ENCODE peak calls at places on chromosomes 12 and 14, in eight cellular contexts. One of them, this sample, is unnamed. For H3K27me3, the result is how much of the 10 kb centered on the place peaks cover.

GRCh38 chr14:76955575-76956252 is 72.8 kb downstream of the IRF2BPL start:
- DNase-seq in colonic mucosa: peak
- DNase-seq in sigmoid colon: no peak
- DNase-seq in testis: no peak
- DNase-seq in mammary epithelial cell: peak
- DNase-seq in CD8-positive, alpha-beta T cell: peak
- DNase-seq in IMR-90: peak
- DNase-seq in PC-3: peak
- DNase-seq in this sample: peak

GRCh38 chr12:452667-453210 is 7.0 kb upstream of the B4GALNT3 start:
- DNase-seq in colonic mucosa: peak
- DNase-seq in sigmoid colon: no peak
- DNase-seq in testis: peak
- DNase-seq in mammary epithelial cell: no peak
- DNase-seq in CD8-positive, alpha-beta T cell: peak
- DNase-seq in IMR-90: no peak
- DNase-seq in PC-3: no peak
- DNase-seq in this sample: no peak

GRCh38 chr14:103395245-103395644 is 10.0 kb downstream of the MARK3 start:
- DNase-seq in colonic mucosa: no peak
- DNase-seq in sigmoid colon: no peak
- DNase-seq in testis: no peak
- DNase-seq in mammary epithelial cell: no peak
- DNase-seq in CD8-positive, alpha-beta T cell: no peak
- DNase-seq in IMR-90: peak
- DNase-seq in PC-3: peak
- DNase-seq in this sample: no peak

GRCh38 chr12:26701604-26702215 is 131.3 kb downstream of the ITPR2 start:
- DNase-seq in colonic mucosa: no peak
- DNase-seq in sigmoid colon: no peak
- DNase-seq in testis: no peak
- DNase-seq in mammary epithelial cell: peak
- DNase-seq in CD8-positive, alpha-beta T cell: no peak
- DNase-seq in IMR-90: peak
- DNase-seq in PC-3: peak
- DNase-seq in this sample: no peak

GRCh38 chr12:109654357-109654756 is 59.3 kb upstream of the FAM222A start:
- DNase-seq in colonic mucosa: no peak
- DNase-seq in sigmoid colon: no peak
- DNase-seq in testis: no peak
- DNase-seq in mammary epithelial cell: no peak
- DNase-seq in CD8-positive, alpha-beta T cell: no peak
- DNase-seq in IMR-90: no peak
- DNase-seq in PC-3: no peak
- DNase-seq in this sample: no peak

GRCh38 chr14:100786131-100786530 is 39.8 kb upstream of the MEG3 start:
- DNase-seq in colonic mucosa: no peak
- DNase-seq in sigmoid colon: no peak
- DNase-seq in testis: no peak
- DNase-seq in mammary epithelial cell: no peak
- DNase-seq in CD8-positive, alpha-beta T cell: no peak
- DNase-seq in IMR-90: no peak
- DNase-seq in PC-3: no peak
- DNase-seq in this sample: peak

GRCh38 chr14:90500665-90501370 is 104.0 kb downstream of the CALM1 start:
- DNase-seq in colonic mucosa: no peak
- DNase-seq in sigmoid colon: peak
- DNase-seq in testis: no peak
- DNase-seq in mammary epithelial cell: no peak
- DNase-seq in CD8-positive, alpha-beta T cell: no peak
- DNase-seq in IMR-90: no peak
- DNase-seq in PC-3: no peak
- DNase-seq in this sample: peak

GRCh38 chr12:102059343-102059742 is 2.4 kb downstream of the WASHC3 start:
- DNase-seq in colonic mucosa: no peak
- DNase-seq in sigmoid colon: no peak
- DNase-seq in testis: no peak
- DNase-seq in mammary epithelial cell: peak
- DNase-seq in CD8-positive, alpha-beta T cell: no peak
- DNase-seq in IMR-90: no peak
- DNase-seq in PC-3: peak
- DNase-seq in this sample: no peak

GRCh38 chr12:96880220-96880619 is 26.8 kb upstream of the NEDD1 start:
- DNase-seq in colonic mucosa: no peak
- DNase-seq in sigmoid colon: no peak
- DNase-seq in testis: no peak
- DNase-seq in mammary epithelial cell: no peak
- DNase-seq in CD8-positive, alpha-beta T cell: no peak
- DNase-seq in IMR-90: no peak
- DNase-seq in PC-3: no peak
- DNase-seq in this sample: no peak

GRCh38 chr14:101520621-101521305 is 40.5 kb upstream of the DIO3 start:
- DNase-seq in colonic mucosa: no peak
- DNase-seq in sigmoid colon: peak
- DNase-seq in testis: peak
- DNase-seq in mammary epithelial cell: no peak
- DNase-seq in CD8-positive, alpha-beta T cell: no peak
- DNase-seq in IMR-90: no peak
- DNase-seq in PC-3: no peak
- DNase-seq in this sample: no peak

GRCh38 chr14:91719839-91720238 is 12.0 kb downstream of the CATSPERB start:
- DNase-seq in colonic mucosa: no peak
- DNase-seq in sigmoid colon: no peak
- DNase-seq in testis: no peak
- DNase-seq in mammary epithelial cell: no peak
- DNase-seq in CD8-positive, alpha-beta T cell: no peak
- DNase-seq in IMR-90: no peak
- DNase-seq in PC-3: no peak
- DNase-seq in this sample: no peak

GRCh38 chr12:66662179-66662578 is 16.7 kb downstream of the GRIP1 start:
- DNase-seq in colonic mucosa: no peak
- DNase-seq in sigmoid colon: no peak
- DNase-seq in testis: no peak
- DNase-seq in mammary epithelial cell: peak
- DNase-seq in CD8-positive, alpha-beta T cell: no peak
- DNase-seq in IMR-90: no peak
- DNase-seq in PC-3: peak
- DNase-seq in this sample: no peak

GRCh38 chr12:80936353-80936641 is 1.4 kb downstream of the LIN7A start:
- DNase-seq in colonic mucosa: no peak
- DNase-seq in sigmoid colon: peak
- DNase-seq in testis: peak
- DNase-seq in mammary epithelial cell: no peak
- DNase-seq in CD8-positive, alpha-beta T cell: no peak
- DNase-seq in IMR-90: no peak
- DNase-seq in PC-3: no peak
- DNase-seq in this sample: peak

GRCh38 chr12:123006977-123007376 is 26.5 kb downstream of the ARL6IP4 start:
- DNase-seq in colonic mucosa: no peak
- DNase-seq in sigmoid colon: no peak
- DNase-seq in testis: no peak
- DNase-seq in mammary epithelial cell: no peak
- DNase-seq in CD8-positive, alpha-beta T cell: no peak
- DNase-seq in IMR-90: peak
- DNase-seq in PC-3: no peak
- DNase-seq in this sample: no peak

GRCh38 chr14:71448431-71449315 is 483.6 kb upstream of the RGS6 start:
- DNase-seq in colonic mucosa: no peak
- DNase-seq in sigmoid colon: no peak
- DNase-seq in testis: no peak
- DNase-seq in mammary epithelial cell: no peak
- DNase-seq in CD8-positive, alpha-beta T cell: no peak
- DNase-seq in IMR-90: no peak
- DNase-seq in PC-3: peak
- DNase-seq in this sample: no peak

GRCh38 chr12:92030618-92031017 is 115.0 kb downstream of the BTG1 start:
- DNase-seq in colonic mucosa: no peak
- DNase-seq in sigmoid colon: peak
- DNase-seq in testis: peak
- DNase-seq in mammary epithelial cell: peak
- DNase-seq in CD8-positive, alpha-beta T cell: peak
- DNase-seq in IMR-90: peak
- DNase-seq in PC-3: no peak
- DNase-seq in this sample: peak

GRCh38 chr12:27780612-27781408 is 774 bp upstream of the MANSC4 start:
- DNase-seq in colonic mucosa: peak
- DNase-seq in sigmoid colon: peak
- DNase-seq in testis: peak
- DNase-seq in mammary epithelial cell: peak
- DNase-seq in CD8-positive, alpha-beta T cell: no peak
- DNase-seq in IMR-90: peak
- DNase-seq in PC-3: peak
- DNase-seq in this sample: no peak

GRCh38 chr12:88996389-88996788 is 355.9 kb downstream of the DUSP6 start:
- DNase-seq in colonic mucosa: no peak
- DNase-seq in sigmoid colon: no peak
- DNase-seq in testis: no peak
- DNase-seq in mammary epithelial cell: no peak
- DNase-seq in CD8-positive, alpha-beta T cell: no peak
- DNase-seq in IMR-90: no peak
- DNase-seq in PC-3: peak
- DNase-seq in this sample: no peak

GRCh38 chr12:2693204-2693860 is 101.4 kb upstream of the FKBP4 start:
- DNase-seq in colonic mucosa: no peak
- DNase-seq in sigmoid colon: no peak
- DNase-seq in testis: no peak
- DNase-seq in mammary epithelial cell: no peak
- DNase-seq in CD8-positive, alpha-beta T cell: no peak
- DNase-seq in IMR-90: no peak
- DNase-seq in PC-3: no peak
- DNase-seq in this sample: no peak

GRCh38 chr14:67746927-67747326 is 45.2 kb downstream of the RDH12 start:
- DNase-seq in colonic mucosa: no peak
- DNase-seq in sigmoid colon: no peak
- DNase-seq in testis: no peak
- DNase-seq in mammary epithelial cell: no peak
- DNase-seq in CD8-positive, alpha-beta T cell: no peak
- DNase-seq in IMR-90: no peak
- DNase-seq in PC-3: no peak
- DNase-seq in this sample: no peak

GRCh38 chr14:105487986-105488777 is 1.5 kb downstream of the CRIP1 start:
- DNase-seq in colonic mucosa: peak
- DNase-seq in sigmoid colon: no peak
- DNase-seq in testis: no peak
- DNase-seq in mammary epithelial cell: no peak
- DNase-seq in CD8-positive, alpha-beta T cell: peak
- DNase-seq in IMR-90: no peak
- DNase-seq in PC-3: no peak
- DNase-seq in this sample: no peak
- TF ChIP-seq CTCF in colonic mucosa: no peak
- TF ChIP-seq CTCF in sigmoid colon: no peak
- TF ChIP-seq CTCF in testis: no peak
- TF ChIP-seq CTCF in mammary epithelial cell: no peak
- TF ChIP-seq CTCF in CD8-positive, alpha-beta T cell: no peak
- TF ChIP-seq CTCF in IMR-90: no peak
- TF ChIP-seq CTCF in PC-3: no peak
- TF ChIP-seq CTCF in this sample: no peak

DNA sequence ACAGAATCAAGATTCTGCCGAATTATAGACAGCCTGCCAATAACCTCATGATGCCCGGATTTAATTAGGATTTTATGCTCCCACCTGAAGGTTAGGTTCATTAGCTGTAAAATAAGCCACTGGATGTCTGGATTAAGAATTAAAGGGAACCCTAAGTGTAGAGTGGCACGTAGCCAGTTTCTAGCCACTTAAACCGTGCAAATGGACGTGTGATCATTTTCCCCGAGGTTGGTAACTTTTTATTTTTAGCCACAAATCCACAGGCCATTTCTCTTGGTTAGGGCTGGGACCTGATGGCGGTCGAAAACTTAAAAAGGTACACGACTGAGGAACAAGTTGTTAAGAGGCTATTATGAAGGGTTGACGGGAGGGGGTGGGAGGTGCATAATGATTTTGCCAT is 127.3 kb upstream of the TMPO start:
- DNase-seq in colonic mucosa: no peak
- DNase-seq in sigmoid colon: no peak
- DNase-seq in testis: no peak
- DNase-seq in mammary epithelial cell: no peak
- DNase-seq in CD8-positive, alpha-beta T cell: no peak
- DNase-seq in IMR-90: no peak
- DNase-seq in PC-3: no peak
- DNase-seq in this sample: no peak
- H3K27me3 ChIP-seq in colonic mucosa: under half
- H3K27me3 ChIP-seq in sigmoid colon: under half
- H3K27me3 ChIP-seq in testis: under half
- H3K27me3 ChIP-seq in mammary epithelial cell: under half
- H3K27me3 ChIP-seq in CD8-positive, alpha-beta T cell: under half
- H3K27me3 ChIP-seq in IMR-90: under half
- H3K27me3 ChIP-seq in PC-3: half or more
- H3K27me3 ChIP-seq in this sample: under half

DNA sequence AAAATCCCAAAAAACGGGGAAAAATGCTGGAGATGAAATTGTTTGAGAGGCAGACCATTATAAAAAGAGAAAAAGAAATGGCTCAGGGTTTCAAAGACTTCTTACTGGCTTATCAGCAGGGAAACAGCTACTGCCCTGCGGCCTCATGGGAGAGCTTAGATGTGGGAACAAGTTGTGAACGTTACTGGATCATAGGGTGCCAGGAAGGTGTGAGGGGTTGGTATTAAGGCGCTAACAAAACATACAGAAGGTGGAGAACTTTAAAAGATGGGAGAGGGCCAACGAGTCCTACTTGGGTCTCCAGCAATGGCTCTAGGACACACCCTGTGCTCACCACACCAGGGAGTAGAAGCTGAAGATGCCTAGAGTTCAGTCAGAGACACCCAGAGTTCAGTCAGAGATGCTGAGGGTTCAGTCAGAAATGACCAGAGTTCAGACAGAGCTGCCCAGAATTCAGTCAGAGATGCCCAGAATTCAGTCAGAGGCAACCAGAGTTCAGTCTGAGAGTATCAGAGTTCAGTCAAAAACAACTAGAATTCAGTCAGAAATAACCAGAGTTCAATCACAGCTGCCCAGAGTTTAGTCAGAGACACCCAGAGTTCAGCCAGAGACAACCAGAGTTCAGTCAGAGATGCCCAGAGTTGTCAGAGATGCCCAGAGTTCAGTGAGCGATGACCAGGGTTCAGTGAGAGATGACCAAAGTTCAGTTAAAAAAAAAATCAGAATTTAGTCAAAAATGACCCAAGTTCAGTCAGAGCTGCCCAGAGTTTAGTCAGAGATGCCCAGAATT is 1103.6 kb downstream of the BCL11B start:
- DNase-seq in colonic mucosa: no peak
- DNase-seq in sigmoid colon: no peak
- DNase-seq in testis: no peak
- DNase-seq in mammary epithelial cell: no peak
- DNase-seq in CD8-positive, alpha-beta T cell: no peak
- DNase-seq in IMR-90: no peak
- DNase-seq in PC-3: no peak
- DNase-seq in this sample: no peak
- H3K4me3 ChIP-seq in colonic mucosa: no peak
- H3K4me3 ChIP-seq in sigmoid colon: no peak
- H3K4me3 ChIP-seq in testis: no peak
- H3K4me3 ChIP-seq in mammary epithelial cell: no peak
- H3K4me3 ChIP-seq in CD8-positive, alpha-beta T cell: peak
- H3K4me3 ChIP-seq in IMR-90: no peak
- H3K4me3 ChIP-seq in PC-3: no peak
- H3K4me3 ChIP-seq in this sample: no peak

DNA sequence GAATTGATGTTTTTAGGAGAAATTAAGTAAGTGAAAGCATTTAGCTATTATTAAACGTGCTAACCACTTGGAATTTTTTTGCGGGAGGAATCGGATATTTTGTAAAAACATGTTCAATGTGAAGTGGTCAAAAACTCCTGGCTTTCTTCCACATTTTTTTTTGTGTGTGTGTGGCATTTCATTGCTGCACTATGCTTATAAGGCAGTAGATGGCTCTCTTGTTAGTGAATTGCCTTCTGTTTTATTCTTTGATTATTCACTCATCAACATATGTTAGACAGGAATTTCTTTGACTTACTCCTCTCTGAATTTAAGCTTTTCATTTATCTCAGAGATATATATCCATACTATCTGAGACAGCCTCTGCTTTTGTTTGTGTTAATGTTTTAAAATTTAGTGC is 71.3 kb downstream of the DERA start:
- DNase-seq in colonic mucosa: no peak
- DNase-seq in sigmoid colon: no peak
- DNase-seq in testis: no peak
- DNase-seq in mammary epithelial cell: peak
- DNase-seq in CD8-positive, alpha-beta T cell: no peak
- DNase-seq in IMR-90: peak
- DNase-seq in PC-3: peak
- DNase-seq in this sample: no peak
- TF ChIP-seq CTCF in colonic mucosa: no peak
- TF ChIP-seq CTCF in sigmoid colon: peak
- TF ChIP-seq CTCF in testis: no peak
- TF ChIP-seq CTCF in mammary epithelial cell: peak
- TF ChIP-seq CTCF in CD8-positive, alpha-beta T cell: no peak
- TF ChIP-seq CTCF in IMR-90: peak
- TF ChIP-seq CTCF in PC-3: peak
- TF ChIP-seq CTCF in this sample: peak

This sample was measured in dorsolateral prefrontal cortex.